ENCODE peak calls at places on chromosomes 3 and 15, in four cellular contexts. One of them, this sample, is unnamed.

GRCh38 chr15:59792359-59792758 is 103.2 kb upstream of the BNIP2 start:
- DNase-seq in trophoblast cell: no peak
- DNase-seq in heart left ventricle: no peak
- DNase-seq in left ventricle myocardium inferior: no peak
- DNase-seq in this sample: no peak

GRCh38 chr15:51967583-51967982 is 4.0 kb downstream of the LEO1 start:
- DNase-seq in left ventricle myocardium inferior: no peak
- DNase-seq in trophoblast cell: no peak
- DNase-seq in heart left ventricle: no peak
- DNase-seq in this sample: no peak

GRCh38 chr15:81133782-81134461 is at the start of gene CFAP161:
- DNase-seq in trophoblast cell: peak; percentile 69
- DNase-seq in heart left ventricle: peak; percentile 90
- DNase-seq in left ventricle myocardium inferior: peak; percentile 82
- DNase-seq in this sample: peak; percentile 93

GRCh38 chr15:60853077-60853476 is 374.1 kb upstream of the ICE2 start:
- DNase-seq in trophoblast cell: no peak
- DNase-seq in heart left ventricle: no peak
- DNase-seq in left ventricle myocardium inferior: no peak
- DNase-seq in this sample: no peak

GRCh38 chr15:87805117-87805820 is 451.3 kb downstream of the NTRK3 start:
- DNase-seq in left ventricle myocardium inferior: no peak
- DNase-seq in heart left ventricle: no peak
- DNase-seq in trophoblast cell: no peak
- DNase-seq in this sample: no peak

GRCh38 chr3:94065819-94066218 is 3.0 kb downstream of the NSUN3 start:
- DNase-seq in heart left ventricle: no peak
- DNase-seq in left ventricle myocardium inferior: no peak
- DNase-seq in trophoblast cell: no peak
- DNase-seq in this sample: no peak

GRCh38 chr3:114623420-114624046 is 329.7 kb downstream of the TIGIT start:
- DNase-seq in left ventricle myocardium inferior: no peak
- DNase-seq in trophoblast cell: no peak
- DNase-seq in heart left ventricle: no peak
- DNase-seq in this sample: no peak

GRCh38 chr15:47218295-47218694 is 499.0 kb upstream of the SEMA6D start:
- DNase-seq in left ventricle myocardium inferior: no peak
- DNase-seq in heart left ventricle: no peak
- DNase-seq in trophoblast cell: no peak
- DNase-seq in this sample: no peak

GRCh38 chr15:38085931-38086562 is 151.6 kb downstream of the TMCO5A start:
- DNase-seq in left ventricle myocardium inferior: no peak
- DNase-seq in trophoblast cell: no peak
- DNase-seq in heart left ventricle: no peak
- DNase-seq in this sample: no peak

GRCh38 chr15:73632670-73633058 is 525 bp downstream of the NPTN start:
- DNase-seq in left ventricle myocardium inferior: peak; percentile 31
- DNase-seq in trophoblast cell: no peak
- DNase-seq in heart left ventricle: no peak
- DNase-seq in this sample: no peak

GRCh38 chr3:34859741-34860140 is 779.6 kb upstream of the ARPP21 start:
- DNase-seq in trophoblast cell: peak; percentile 82
- DNase-seq in heart left ventricle: no peak
- DNase-seq in left ventricle myocardium inferior: no peak
- DNase-seq in this sample: no peak

GRCh38 chr3:29494305-29495036 is 213.6 kb downstream of the RBMS3 start:
- DNase-seq in trophoblast cell: no peak
- DNase-seq in left ventricle myocardium inferior: no peak
- DNase-seq in heart left ventricle: no peak
- DNase-seq in this sample: no peak

GRCh38 chr3:195241592-195242355 is 29.2 kb downstream of the XXYLT1 start:
- DNase-seq in trophoblast cell: no peak
- DNase-seq in heart left ventricle: no peak
- DNase-seq in left ventricle myocardium inferior: no peak
- DNase-seq in this sample: no peak

GRCh38 chr3:110814170-110815007 is 257.2 kb upstream of the NECTIN3 start:
- DNase-seq in trophoblast cell: no peak
- DNase-seq in heart left ventricle: no peak
- DNase-seq in left ventricle myocardium inferior: no peak
- DNase-seq in this sample: no peak

GRCh38 chr3:45547202-45547701 is 47.3 kb upstream of the LIMD1 start:
- DNase-seq in trophoblast cell: no peak
- DNase-seq in heart left ventricle: no peak
- DNase-seq in left ventricle myocardium inferior: no peak
- DNase-seq in this sample: no peak

GRCh38 chr3:126184465-126185000 is 4.1 kb upstream of the ALDH1L1 start:
- DNase-seq in trophoblast cell: no peak
- DNase-seq in heart left ventricle: no peak
- DNase-seq in left ventricle myocardium inferior: no peak
- DNase-seq in this sample: no peak

DNA sequence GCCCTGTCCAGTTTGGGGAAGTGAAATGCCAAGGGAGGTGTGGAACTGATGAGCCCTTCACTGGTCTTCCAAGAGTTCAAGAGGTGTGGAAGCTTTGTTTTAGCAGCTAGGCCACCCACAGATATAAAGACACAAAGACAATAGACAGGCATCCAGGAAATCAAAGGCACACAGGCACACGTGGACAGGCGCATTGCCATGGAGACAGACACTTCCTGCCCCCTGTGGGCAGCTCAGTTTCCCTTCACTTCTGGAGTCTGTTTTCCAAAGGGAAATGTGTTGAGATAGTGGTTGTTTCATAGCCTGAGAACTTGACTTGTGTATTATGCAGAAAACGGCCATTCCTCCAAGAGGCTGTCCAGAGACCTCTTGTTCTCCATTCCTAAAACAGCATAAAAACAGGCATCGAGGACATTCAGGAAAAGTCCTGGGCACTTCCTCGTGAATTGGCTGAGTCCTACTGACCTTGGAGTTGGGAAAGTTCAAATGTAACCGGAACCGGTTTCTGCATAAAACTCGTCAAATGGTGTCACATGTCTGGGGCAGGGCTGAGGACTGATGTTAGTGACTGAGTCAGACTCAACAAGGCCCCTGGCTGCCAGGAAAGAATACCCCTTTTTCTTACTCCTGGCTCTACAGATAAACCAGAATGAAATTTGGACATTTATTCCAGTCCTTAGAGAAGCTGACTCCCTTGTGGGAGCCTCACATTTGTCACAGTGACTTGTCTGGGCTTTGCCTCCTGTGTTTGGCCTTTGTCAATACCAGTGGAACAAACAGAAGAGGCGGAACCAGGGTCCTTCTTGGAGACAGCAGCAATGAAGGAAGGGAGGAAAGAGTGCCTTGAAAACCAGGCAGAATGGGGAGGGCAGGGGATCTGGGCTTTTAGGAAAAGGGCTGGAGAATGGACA is 1.3 kb downstream of the ALPK3 start:
- DNase-seq in heart left ventricle: peak; percentile 62
- DNase-seq in trophoblast cell: peak; percentile 54
- DNase-seq in left ventricle myocardium inferior: no peak
- DNase-seq in this sample: peak; percentile 39
- H3K27ac ChIP-seq in heart left ventricle: peak overlapping the region; percentile 95
- H3K27ac ChIP-seq in trophoblast cell: peak overlapping the region; percentile 93
- H3K27ac ChIP-seq in left ventricle myocardium inferior: peak overlapping the region; percentile 95
- H3K27ac ChIP-seq in this sample: peak overlapping the region; percentile 90

GRCh38 chr3:9951598-9951961 is 628 bp downstream of the PRRT3 start:
- DNase-seq in heart left ventricle: no peak
- DNase-seq in left ventricle myocardium inferior: no peak
- DNase-seq in trophoblast cell: no peak
- DNase-seq in this sample: no peak
- H3K4me3 ChIP-seq in heart left ventricle: peak overlapping the region; percentile 63
- H3K4me3 ChIP-seq in left ventricle myocardium inferior: peak overlapping the region; percentile 69
- H3K4me3 ChIP-seq in trophoblast cell: peak overlapping the region; percentile 79
- H3K4me3 ChIP-seq in this sample: peak overlapping the region; percentile 53

DNA sequence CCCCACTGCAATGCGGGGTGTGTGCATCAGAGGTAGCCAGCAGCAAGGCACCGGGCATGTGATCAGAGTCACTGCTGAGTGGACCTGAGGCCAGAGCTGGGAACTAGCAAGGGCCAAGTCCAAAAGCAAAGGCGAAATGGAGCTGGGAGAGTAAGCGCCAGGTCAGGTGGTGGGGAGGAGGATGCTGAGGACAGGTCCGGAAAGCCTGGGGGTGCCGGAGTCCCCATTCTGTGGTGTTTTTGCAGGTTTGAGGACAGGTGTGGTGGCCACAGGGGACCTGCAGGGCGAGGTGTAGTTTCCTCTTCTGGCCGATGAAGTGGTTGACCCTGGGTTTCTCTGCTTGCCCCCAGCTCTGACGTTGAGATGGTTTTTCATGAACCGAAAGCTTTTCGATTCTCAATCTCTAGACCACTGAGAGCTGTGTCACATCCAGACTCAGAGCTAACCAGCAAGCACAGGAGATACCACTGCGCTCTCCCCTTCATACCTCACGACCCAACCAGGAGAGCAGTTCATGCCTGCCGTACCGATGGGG is 35.0 kb upstream of the HES1 start:
- DNase-seq in heart left ventricle: no peak
- DNase-seq in trophoblast cell: no peak
- DNase-seq in left ventricle myocardium inferior: no peak
- DNase-seq in this sample: no peak
- H3K27ac ChIP-seq in heart left ventricle: no peak overlapping the region
- H3K27ac ChIP-seq in trophoblast cell: no peak overlapping the region
- H3K27ac ChIP-seq in left ventricle myocardium inferior: no peak overlapping the region
- H3K27ac ChIP-seq in this sample: no peak overlapping the region

GRCh38 chr15:70665599-70665998 is 97.8 kb downstream of the UACA start:
- DNase-seq in trophoblast cell: no peak
- DNase-seq in left ventricle myocardium inferior: no peak
- DNase-seq in heart left ventricle: no peak
- DNase-seq in this sample: no peak
- H3K4me3 ChIP-seq in trophoblast cell: no peak overlapping the region
- H3K4me3 ChIP-seq in left ventricle myocardium inferior: no peak overlapping the region
- H3K4me3 ChIP-seq in heart left ventricle: no peak overlapping the region
- H3K4me3 ChIP-seq in this sample: no peak overlapping the region

GRCh38 chr3:133805702-133806475 is at the start of gene SRPRB:
- DNase-seq in heart left ventricle: peak; percentile 96
- DNase-seq in trophoblast cell: peak; percentile 99
- DNase-seq in left ventricle myocardium inferior: peak; percentile 95
- DNase-seq in this sample: peak; percentile 96
- H3K27ac ChIP-seq in heart left ventricle: peak within 1 kb of the TSS; percentile 48
- H3K27ac ChIP-seq in trophoblast cell: no peak within 1 kb of the TSS
- H3K27ac ChIP-seq in left ventricle myocardium inferior: peak within 1 kb of the TSS; percentile 84
- H3K27ac ChIP-seq in this sample: peak within 1 kb of the TSS; percentile 65

GRCh38 chr15:63512148-63512547 is 7.8 kb downstream of the USP3 start:
- DNase-seq in left ventricle myocardium inferior: no peak
- DNase-seq in trophoblast cell: no peak
- DNase-seq in heart left ventricle: no peak
- DNase-seq in this sample: no peak

GRCh38 chr15:63509933-63510547 is 5.6 kb downstream of the USP3 start:
- DNase-seq in heart left ventricle: no peak
- DNase-seq in trophoblast cell: peak; percentile 56
- DNase-seq in left ventricle myocardium inferior: no peak
- DNase-seq in this sample: no peak

GRCh38 chr15:63507878-63508818 is 3.8 kb downstream of the USP3 start:
- DNase-seq in heart left ventricle: no peak
- DNase-seq in trophoblast cell: no peak
- DNase-seq in left ventricle myocardium inferior: no peak
- DNase-seq in this sample: no peak

GRCh38 chr15:63509056-63509696 is 4.8 kb downstream of the USP3 start:
- DNase-seq in heart left ventricle: no peak
- DNase-seq in left ventricle myocardium inferior: no peak
- DNase-seq in trophoblast cell: no peak
- DNase-seq in this sample: no peak

GRCh38 chr15:63510548-63510940 is 6.2 kb downstream of the USP3 start:
- DNase-seq in heart left ventricle: no peak
- DNase-seq in left ventricle myocardium inferior: no peak
- DNase-seq in trophoblast cell: no peak
- DNase-seq in this sample: no peak
- H3K4me3 ChIP-seq in heart left ventricle: no peak overlapping the region
- H3K4me3 ChIP-seq in left ventricle myocardium inferior: no peak overlapping the region
- H3K4me3 ChIP-seq in trophoblast cell: no peak overlapping the region
- H3K4me3 ChIP-seq in this sample: no peak overlapping the region

DNA sequence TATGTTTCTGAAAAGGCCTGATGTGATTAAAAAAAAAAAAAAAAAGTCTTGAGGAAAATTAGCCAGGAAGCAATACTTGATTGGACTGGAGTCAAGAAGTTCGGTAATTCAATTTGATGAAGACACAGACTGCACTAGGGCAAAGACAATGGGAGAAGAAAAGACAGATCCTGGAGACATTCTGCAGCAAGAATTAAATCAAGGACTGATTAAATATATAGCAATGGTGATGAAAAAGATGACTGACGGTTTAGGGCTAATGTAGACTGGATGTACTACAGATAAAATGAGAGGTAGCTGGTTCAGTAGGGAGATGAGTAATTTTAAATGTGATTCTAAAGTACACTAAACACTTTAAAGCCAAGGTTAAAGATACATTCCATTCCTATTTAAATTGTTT is 13.8 kb downstream of the MRPL47 start:
- DNase-seq in left ventricle myocardium inferior: no peak
- DNase-seq in heart left ventricle: no peak
- DNase-seq in trophoblast cell: no peak
- DNase-seq in this sample: no peak
- H3K27ac ChIP-seq in left ventricle myocardium inferior: peak overlapping the region; percentile 35
- H3K27ac ChIP-seq in heart left ventricle: no peak overlapping the region
- H3K27ac ChIP-seq in trophoblast cell: no peak overlapping the region
- H3K27ac ChIP-seq in this sample: no peak overlapping the region

GRCh38 chr3:194133661-194134230 is 2.2 kb upstream of the HES1 start:
- DNase-seq in heart left ventricle: peak; percentile 79
- DNase-seq in trophoblast cell: peak; percentile 46
- DNase-seq in left ventricle myocardium inferior: peak; percentile 75
- DNase-seq in this sample: peak; percentile 22
- H3K4me3 ChIP-seq in heart left ventricle: peak overlapping the region; percentile 43
- H3K4me3 ChIP-seq in trophoblast cell: no peak overlapping the region
- H3K4me3 ChIP-seq in left ventricle myocardium inferior: peak overlapping the region; percentile 86
- H3K4me3 ChIP-seq in this sample: peak overlapping the region; percentile 37

This sample was measured in WERI-Rb-1.